ENCODE peak calls at places on chromosomes 2 and 18, in seven cellular contexts. T is stomach, R is HFF-Myc, B is esophagus squamous epithelium, D is left ventricle myocardium inferior, U is RWPE2, V is GM12865. G is an unnamed sample.
A peak's percentile ranks its signal among the peaks of the same experiment; 100 is the strongest.

GRCh38 chr2:161166538-161167409 is 6.5 kb downstream of the TANK start:
- DNase-seq in T (no peak), R (no peak), B (no peak), D (no peak), U (no peak), V (peak; percentile 94), G (no peak)

GRCh38 chr2:185610301-185610700 is 128.3 kb upstream of the FSIP2 start:
- DNase-seq in T (no peak), R (no peak), B (no peak), D (no peak), U (no peak), V (no peak), G (no peak)

GRCh38 chr2:98013407-98014042 is 17.8 kb upstream of the TMEM131 start:
- DNase-seq in T (no peak), R (no peak), B (no peak), D (no peak), U (no peak), V (peak; percentile 80), G (no peak)

GRCh38 chr18:76367168-76367785 is 127.8 kb downstream of the ZNF516 start:
- DNase-seq in T (no peak), R (no peak), B (no peak), D (no peak), U (no peak), V (no peak), G (no peak)

GRCh38 chr2:241218131-241219029 is 29.9 kb downstream of the ANO7 start:
- DNase-seq in T (peak; percentile 55), R (no peak), B (no peak), D (peak; percentile 55), U (no peak), V (peak; percentile 50), G (no peak)

GRCh38 chr2:95025406-95026319 is at the start of gene MAL:
- DNase-seq in T (peak; percentile 40), R (no peak), B (no peak), D (no peak), U (no peak), V (peak; percentile 47), G (no peak)

GRCh38 chr18:2797951-2798350 is 48.9 kb upstream of the EMILIN2 start:
- DNase-seq in T (no peak), R (no peak), B (no peak), D (no peak), U (no peak), V (no peak), G (no peak)

GRCh38 chr2:227097495-227098161 is 66.4 kb downstream of the COL4A4 start:
- DNase-seq in T (no peak), R (no peak), B (no peak), D (no peak), U (no peak), V (no peak), G (no peak)

GRCh38 chr2:145587922-145588321 is 1068.0 kb upstream of the ZEB2 start:
- DNase-seq in T (no peak), R (no peak), B (no peak), D (no peak), U (no peak), V (no peak), G (no peak)

GRCh38 chr2:60840880-60841279 is 40.5 kb upstream of the REL start:
- DNase-seq in T (no peak), R (no peak), B (no peak), D (no peak), U (no peak), V (peak; percentile 93), G (no peak)

GRCh38 chr2:110865188-110865587 is 132.8 kb downstream of the ACOXL start:
- DNase-seq in T (no peak), R (no peak), B (no peak), D (no peak), U (no peak), V (peak; percentile 85), G (no peak)

GRCh38 chr2:110866036-110866435 is 133.7 kb downstream of the ACOXL start:
- DNase-seq in T (no peak), R (no peak), B (no peak), D (no peak), U (no peak), V (no peak), G (no peak)

GRCh38 chr2:110864721-110865120 is 132.3 kb downstream of the ACOXL start:
- DNase-seq in T (no peak), R (no peak), B (no peak), D (no peak), U (no peak), V (no peak), G (no peak)

GRCh38 chr2:110867078-110867477 is 134.7 kb downstream of the ACOXL start:
- DNase-seq in T (no peak), R (no peak), B (no peak), D (no peak), U (no peak), V (no peak), G (no peak)

DNA sequence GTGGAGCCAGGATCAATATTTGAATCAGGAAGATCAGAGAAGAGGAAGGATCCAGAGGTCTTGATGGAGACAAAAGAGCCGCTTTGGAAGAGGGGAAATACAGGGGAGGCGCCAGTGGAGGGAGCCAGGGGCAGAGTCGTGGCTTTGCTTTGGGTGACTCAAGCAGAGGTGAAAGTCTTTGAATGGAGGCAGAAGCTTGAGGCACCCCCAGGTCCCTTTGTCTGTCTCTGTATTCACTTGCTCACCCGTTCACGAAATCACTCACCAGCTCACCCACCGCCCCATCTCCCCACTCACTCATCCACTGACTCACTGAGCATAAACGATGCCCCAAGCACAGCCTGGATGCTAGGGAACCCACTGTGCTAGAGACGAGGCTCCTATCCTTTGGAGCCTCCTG is 134.1 kb downstream of the ACOXL start:
- DNase-seq in T (no peak), R (no peak), B (no peak), D (no peak), U (no peak), V (no peak), G (no peak)
- TF ChIP-seq CTCF in T (no peak), R (no peak), B (no peak), D (no peak), U (no peak), V (no peak), G (no peak)

GRCh38 chr18:8197510-8197909 is 411.7 kb upstream of the RAB12 start:
- DNase-seq in T (no peak), R (no peak), B (no peak), D (no peak), U (no peak), V (no peak), G (no peak)
- TF ChIP-seq CTCF in T (no peak), R (no peak), B (no peak), D (no peak), U (no peak), V (no peak), G (no peak)

GRCh38 chr2:177552414-177553175 is 160.0 kb downstream of the AGPS start:
- DNase-seq in T (peak; percentile 86), R (peak; percentile 74), B (peak; percentile 58), D (peak; percentile 88), U (peak; percentile 78), V (peak; percentile 96), G (peak; percentile 91)
- TF ChIP-seq CTCF in T (peak; percentile 13), R (no peak), B (peak; percentile 28), D (peak; percentile 25), U (no peak), V (no peak), G (no peak)

DNA sequence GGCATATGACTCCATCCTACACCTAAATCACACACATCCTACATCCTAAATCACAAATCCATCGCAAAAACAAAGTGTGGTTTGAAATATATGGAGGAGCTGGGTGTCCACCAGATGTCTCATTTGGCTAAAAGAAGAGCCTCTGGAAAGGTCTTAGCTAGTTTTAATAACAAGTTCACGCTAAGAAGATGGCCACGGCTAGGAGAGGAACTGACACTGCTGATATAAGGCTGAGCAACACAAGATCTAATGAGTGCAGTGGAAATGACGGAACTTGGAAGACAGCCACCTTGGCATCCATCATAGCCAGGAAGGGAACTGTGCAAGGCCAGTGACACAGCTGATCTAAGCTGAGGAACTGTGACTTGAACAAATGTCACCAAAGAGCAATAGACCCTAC is 60.0 kb upstream of the AGAP1 start:
- DNase-seq in T (peak; percentile 57), R (no peak), B (no peak), D (peak; percentile 61), U (no peak), V (no peak), G (no peak)
- TF ChIP-seq CTCF in T (no peak), R (no peak), B (no peak), D (peak; percentile 41), U (peak; percentile 20), V (no peak), G (no peak)

GRCh38 chr2:217947341-217948316 is 55.2 kb downstream of the TNS1 start:
- DNase-seq in T (peak; percentile 28), R (no peak), B (no peak), D (no peak), U (peak; percentile 28), V (no peak), G (no peak)
- TF ChIP-seq CTCF in T (no peak), R (no peak), B (peak; percentile 37), D (peak; percentile 32), U (no peak), V (no peak), G (no peak)

GRCh38 chr18:33404244-33404873 is 36.2 kb downstream of the CCDC178 start:
- DNase-seq in T (no peak), R (no peak), B (no peak), D (no peak), U (no peak), V (no peak), G (no peak)
- TF ChIP-seq CTCF in T (no peak), R (no peak), B (peak; percentile 27), D (peak; percentile 31), U (peak; percentile 54), V (no peak), G (peak; percentile 6)

DNA sequence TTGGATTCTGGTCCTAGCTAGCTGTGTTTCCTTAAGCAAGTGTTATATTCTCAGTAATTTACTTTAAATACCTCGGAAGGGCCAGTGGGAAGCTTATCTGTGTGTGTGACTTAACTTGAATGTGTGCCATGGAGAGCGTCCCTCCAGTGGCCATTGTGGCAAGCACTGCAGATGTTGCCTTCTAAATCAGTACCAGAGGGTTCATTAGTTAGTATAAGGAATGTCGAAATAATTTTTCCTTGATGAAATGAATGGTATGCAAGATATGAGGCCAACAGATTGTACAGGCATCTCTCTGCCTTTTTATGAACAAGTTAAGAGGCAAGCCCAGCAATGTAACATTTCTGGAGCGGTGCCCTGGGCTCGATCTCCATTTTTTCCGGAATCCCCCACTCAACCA is 52.0 kb downstream of the FBXO36 start:
- DNase-seq in T (no peak), R (no peak), B (no peak), D (no peak), U (no peak), V (no peak), G (no peak)
- TF ChIP-seq CTCF in T (no peak), R (peak; percentile 22), B (no peak), D (peak; percentile 48), U (no peak), V (no peak), G (no peak)